ENCODE peak calls at places on chromosomes 1 and 21, in four cellular contexts. K is DND-41, L is PC-3, E is NT2/D1. R is an unnamed sample.

GRCh38 chr1:39711359-39712340 is 20.4 kb upstream of the HPCAL4 start:
- DNase-seq in K (no peak), L (peak; percentile 23), E (peak; percentile 97), R (no peak)

GRCh38 chr1:193905288-193906085 is 719.1 kb upstream of the B3GALT2 start:
- DNase-seq in K (no peak), L (peak; percentile 40), E (no peak), R (no peak)

GRCh38 chr1:22105611-22106207 is 37.2 kb downstream of the WNT4 start:
- DNase-seq in K (peak; percentile 33), L (peak; percentile 75), E (peak; percentile 36), R (no peak)

GRCh38 chr1:180155202-180155682 is 573 bp downstream of the QSOX1 start:
- DNase-seq in K (no peak), L (no peak), E (no peak), R (no peak)

GRCh38 chr1:175892686-175893085 is 149.3 kb upstream of the TNR start:
- DNase-seq in K (no peak), L (no peak), E (no peak), R (no peak)

GRCh38 chr1:78743626-78744025 is 94.0 kb downstream of the IFI44 start:
- DNase-seq in K (no peak), L (peak; percentile 51), E (no peak), R (no peak)

GRCh38 chr1:65309317-65310077 is at the start of gene DNAJC6:
- DNase-seq in K (no peak), L (peak; percentile 66), E (peak; percentile 86), R (peak; percentile 87)

GRCh38 chr1:79375352-79375751 is 368.8 kb upstream of the ADGRL4 start:
- DNase-seq in K (no peak), L (no peak), E (no peak), R (no peak)

GRCh38 chr1:106621853-106622252 is 434.6 kb upstream of the PRMT6 start:
- DNase-seq in K (no peak), L (peak; percentile 77), E (no peak), R (no peak)

GRCh38 chr1:237031480-237031879 is 10.5 kb upstream of the RYR2 start:
- DNase-seq in K (no peak), L (no peak), E (no peak), R (no peak)

GRCh38 chr21:17343055-17343454 is 169.8 kb upstream of the CXADR start:
- DNase-seq in K (peak; percentile 49), L (peak; percentile 17), E (no peak), R (no peak)

GRCh38 chr1:155016231-155016831 is 13.7 kb downstream of the ZBTB7B start:
- DNase-seq in K (peak; percentile 27), L (no peak), E (no peak), R (peak; percentile 81)

GRCh38 chr1:168567568-168567967 is 8.8 kb upstream of the XCL1 start:
- DNase-seq in K (no peak), L (no peak), E (no peak), R (no peak)

GRCh38 chr1:2582401-2582800 is 4.2 kb upstream of the PRXL2B start:
- DNase-seq in K (no peak), L (no peak), E (no peak), R (no peak)

GRCh38 chr21:38899277-38899947 is 93.7 kb downstream of the ETS2 start:
- DNase-seq in K (no peak), L (no peak), E (no peak), R (no peak)

GRCh38 chr1:60341274-60341673 is 267.7 kb upstream of the C1orf87 start:
- DNase-seq in K (no peak), L (no peak), E (no peak), R (no peak)

GRCh38 chr1:66182551-66183178 is 351.3 kb upstream of the SGIP1 start:
- DNase-seq in K (no peak), L (no peak), E (no peak), R (no peak)

GRCh38 chr1:218686258-218686657 is 341.1 kb downstream of the TGFB2 start:
- DNase-seq in K (no peak), L (peak; percentile 82), E (no peak), R (no peak)

GRCh38 chr1:93331412-93331811 is 14.3 kb upstream of the DR1 start:
- DNase-seq in K (no peak), L (peak; percentile 17), E (no peak), R (no peak)

GRCh38 chr1:43564617-43565348 is 34.1 kb downstream of the PTPRF start:
- DNase-seq in K (no peak), L (no peak), E (no peak), R (no peak)

GRCh38 chr1:43563779-43564616 is 33.3 kb downstream of the PTPRF start:
- DNase-seq in K (no peak), L (no peak), E (no peak), R (no peak)

GRCh38 chr1:43566382-43567035 is 35.8 kb downstream of the PTPRF start:
- DNase-seq in K (no peak), L (no peak), E (no peak), R (no peak)

GRCh38 chr1:43569175-43569574 is 38.5 kb downstream of the PTPRF start:
- DNase-seq in K (no peak), L (no peak), E (no peak), R (no peak)

DNA sequence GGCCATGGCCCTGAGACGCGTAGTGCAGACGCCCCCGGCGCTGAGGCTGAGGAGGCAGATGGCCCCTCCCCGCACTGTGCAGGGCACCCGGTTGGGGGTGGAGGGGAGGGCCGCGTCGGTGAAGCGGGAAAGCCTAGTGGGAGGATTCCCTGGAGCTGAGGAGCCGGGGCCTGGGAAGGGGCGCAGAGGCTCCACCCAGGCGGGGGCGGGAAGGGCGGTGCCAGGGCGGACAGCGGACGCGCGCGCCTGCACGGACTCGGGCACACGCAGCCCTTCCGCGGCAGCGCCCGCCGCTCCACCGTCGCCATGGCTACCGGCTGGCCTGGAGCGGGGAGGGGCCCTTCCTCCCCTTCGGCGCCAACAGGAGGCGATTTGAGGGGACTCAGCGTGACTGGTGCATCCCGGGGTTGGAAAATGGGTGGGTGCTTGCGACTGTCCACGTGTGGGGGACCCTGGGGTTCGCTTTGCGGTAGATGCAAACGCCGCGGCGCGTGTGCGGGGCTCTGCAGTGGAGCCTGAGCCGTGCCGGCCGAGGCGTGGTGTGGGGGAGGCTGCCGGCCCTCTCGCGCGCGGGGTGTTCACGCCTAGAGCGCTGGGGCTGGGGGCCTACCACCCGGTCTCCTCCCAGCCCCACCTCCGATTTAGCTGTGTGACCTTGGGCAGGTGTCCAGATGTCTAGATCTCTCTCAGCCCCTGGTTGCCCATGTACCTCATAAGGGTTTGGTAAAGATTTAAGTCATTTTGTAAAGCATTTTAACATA is 35.1 kb downstream of the PTPRF start:
- DNase-seq in K (no peak), L (no peak), E (no peak), R (peak; percentile 88)
- H3K4me3 ChIP-seq in K (no peak overlapping the region), L (no peak overlapping the region), E (no peak overlapping the region), R (peak overlapping the region; percentile 57)

GRCh38 chr1:211685823-211686222 is 10.4 kb upstream of the NEK2 start:
- DNase-seq in K (no peak), L (no peak), E (no peak), R (no peak)
- H3K9ac ChIP-seq in K (no peak overlapping the region), L (no peak overlapping the region), E (no peak overlapping the region), R (no peak overlapping the region)

GRCh38 chr1:117753652-117754051 is 147.8 kb downstream of the TENT5C start:
- DNase-seq in K (no peak), L (peak; percentile 61), E (no peak), R (no peak)
- H3K4me1 ChIP-seq in K (peaks cover 12% of the 10 kb centered on the region), L (peaks cover 27% of the 10 kb centered on the region), E (no peaks in the 10 kb centered on the region), R (no peaks in the 10 kb centered on the region)

GRCh38 chr1:89407355-89407754 is 43.5 kb downstream of the GBP6 start:
- DNase-seq in K (no peak), L (no peak), E (no peak), R (no peak)

GRCh38 chr1:89405275-89405929 is 41.5 kb downstream of the GBP6 start:
- DNase-seq in K (no peak), L (no peak), E (no peak), R (no peak)
- H3K4me3 ChIP-seq in K (no peak overlapping the region), L (no peak overlapping the region), E (no peak overlapping the region), R (no peak overlapping the region)

DNA sequence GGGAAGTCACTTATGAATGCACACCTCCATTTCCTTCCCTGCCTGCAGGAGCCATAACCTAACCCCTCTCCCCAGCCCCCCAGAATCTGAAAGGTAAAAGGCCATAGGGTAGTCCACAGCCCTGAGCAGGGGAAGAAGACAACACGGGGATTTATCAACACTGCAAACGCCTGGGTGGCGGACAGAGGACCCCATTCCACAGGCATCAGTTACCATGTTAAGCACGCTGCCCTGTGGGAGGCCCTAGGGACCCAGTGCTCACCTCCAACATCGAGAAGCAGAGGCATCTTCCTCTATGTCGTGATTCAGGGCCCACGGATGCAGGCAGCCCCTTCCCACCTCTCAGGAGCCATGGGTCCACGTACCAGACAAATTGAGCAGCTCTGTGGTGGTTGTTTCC is 523.8 kb downstream of the MATN1 start:
- DNase-seq in K (no peak), L (no peak), E (no peak), R (no peak)
- H3K9ac ChIP-seq in K (no peak overlapping the region), L (no peak overlapping the region), E (no peak overlapping the region), R (no peak overlapping the region)

GRCh38 chr1:4032571-4032970 is 132.5 kb upstream of the C1orf174 start:
- DNase-seq in K (no peak), L (no peak), E (no peak), R (no peak)
- H3K4me1 ChIP-seq in K (no peaks in the 10 kb centered on the region), L (no peaks in the 10 kb centered on the region), E (peaks cover 6% of the 10 kb centered on the region), R (no peaks in the 10 kb centered on the region)

DNA sequence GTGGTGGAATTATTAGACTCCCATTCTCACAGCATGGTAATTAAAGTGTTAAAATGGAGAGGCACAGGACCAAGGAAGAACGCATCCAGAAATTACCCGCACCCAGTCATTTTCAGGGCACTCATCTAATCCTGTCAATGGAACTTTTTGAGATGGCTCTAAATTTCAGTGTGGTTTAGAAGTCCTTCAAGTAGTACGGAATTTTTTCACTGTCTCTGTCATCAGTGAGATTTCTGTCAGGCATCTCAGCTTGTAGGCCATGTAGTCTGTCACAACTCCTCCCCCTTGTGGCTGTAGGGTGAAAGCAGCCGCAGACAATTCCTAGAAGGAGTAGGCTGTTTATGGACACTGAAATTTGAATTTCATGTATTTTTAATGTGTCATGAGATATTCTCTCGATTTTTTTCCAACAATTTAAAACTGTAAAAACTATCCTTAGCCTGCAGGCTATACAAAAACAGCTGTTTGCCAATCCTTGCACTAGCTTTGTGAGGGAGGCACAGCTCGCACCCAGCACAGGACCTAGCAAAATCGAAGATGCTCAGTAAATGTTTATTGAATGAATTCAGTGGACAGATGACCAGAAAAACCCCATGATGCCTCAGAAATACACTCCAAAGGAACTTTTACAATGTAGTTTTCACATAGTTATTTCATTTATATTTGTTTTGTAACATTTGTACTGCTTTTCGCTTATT is 6.6 kb upstream of the NUP133 start:
- DNase-seq in K (peak; percentile 68), L (peak; percentile 82), E (peak; percentile 61), R (no peak)
- H3K4me3 ChIP-seq in K (no peak overlapping the region), L (no peak overlapping the region), E (no peak overlapping the region), R (no peak overlapping the region)

GRCh38 chr1:186845581-186846210 is 16.9 kb downstream of the PLA2G4A start:
- DNase-seq in K (no peak), L (no peak), E (no peak), R (no peak)
- H3K9ac ChIP-seq in K (no peak overlapping the region), L (no peak overlapping the region), E (no peak overlapping the region), R (no peak overlapping the region)

GRCh38 chr1:201930137-201930536 is 16.2 kb downstream of the LMOD1 start:
- DNase-seq in K (no peak), L (no peak), E (no peak), R (no peak)

GRCh38 chr1:201921952-201922558 is 24.3 kb downstream of the LMOD1 start:
- DNase-seq in K (no peak), L (no peak), E (no peak), R (no peak)

GRCh38 chr1:201925301-201925567 is 21.1 kb downstream of the LMOD1 start:
- DNase-seq in K (no peak), L (no peak), E (no peak), R (no peak)

GRCh38 chr1:201928266-201928665 is 18.1 kb downstream of the LMOD1 start:
- DNase-seq in K (no peak), L (no peak), E (no peak), R (no peak)

GRCh38 chr1:201925961-201926585 is 20.3 kb downstream of the LMOD1 start:
- DNase-seq in K (no peak), L (no peak), E (no peak), R (no peak)
- H3K4me1 ChIP-seq in K (no peaks in the 10 kb centered on the region), L (no peaks in the 10 kb centered on the region), E (no peaks in the 10 kb centered on the region), R (no peaks in the 10 kb centered on the region)